ENCODE peak calls at places on chromosomes 4 and X, in nine cellular contexts. V is lower lobe of right lung, S is SK-N-SH, M is kidney, O is GM23338, E is heart left ventricle, Q is aorta, T is right lobe of liver, N is pancreas. J is an unnamed sample. For H3K4me1, the result is how much of the 10 kb centered on the place peaks cover.

GRCh38 chr4:40763228-40763716 is 13.5 kb downstream of the NSUN7 start:
- DNase-seq in V (no peak), S (no peak), M (no peak), O (no peak), E (no peak), Q (no peak), T (no peak), N (no peak), J (no peak)

GRCh38 chrX:11663875-11664210 is 1.9 kb downstream of the ARHGAP6 start:
- DNase-seq in V (no peak), S (no peak), M (no peak), O (peak), E (no peak), Q (no peak), T (no peak), N (no peak), J (peak)

GRCh38 chr4:95729596-95729995 is 110.3 kb upstream of the PDHA2 start:
- DNase-seq in V (no peak), S (no peak), M (no peak), O (peak), E (no peak), Q (no peak), T (no peak), N (no peak), J (peak)

GRCh38 chr4:63906660-63907146 is 502.5 kb downstream of the TECRL start:
- DNase-seq in V (no peak), S (no peak), M (no peak), O (no peak), E (no peak), Q (no peak), T (no peak), N (no peak), J (no peak)

GRCh38 chr4:185708348-185708747 is 103.6 kb downstream of the SORBS2 start:
- DNase-seq in V (no peak), S (no peak), M (no peak), O (no peak), E (no peak), Q (no peak), T (no peak), N (no peak), J (no peak)

GRCh38 chr4:23717528-23718248 is 172.2 kb downstream of the PPARGC1A start:
- DNase-seq in V (no peak), S (peak), M (no peak), O (peak), E (no peak), Q (no peak), T (no peak), N (peak), J (peak)

GRCh38 chr4:76212851-76213414 is 691 bp downstream of the SCARB2 start:
- DNase-seq in V (no peak), S (peak), M (no peak), O (peak), E (no peak), Q (no peak), T (no peak), N (no peak), J (no peak)

GRCh38 chr4:74267998-74268606 is 40.2 kb upstream of the EPGN start:
- DNase-seq in V (no peak), S (no peak), M (no peak), O (no peak), E (no peak), Q (no peak), T (no peak), N (no peak), J (no peak)

GRCh38 chrX:42497356-42497755 is 280.6 kb downstream of the PPP1R2C start:
- DNase-seq in V (no peak), S (no peak), M (no peak), O (no peak), E (no peak), Q (no peak), T (no peak), N (no peak), J (no peak)

GRCh38 chr4:163544407-163545038 is 50.0 kb downstream of the TMA16 start:
- DNase-seq in V (peak), S (peak), M (peak), O (peak), E (peak), Q (peak), T (peak), N (peak), J (peak)

GRCh38 chrX:51747671-51748070 is 4.4 kb downstream of the GSPT2 start:
- DNase-seq in V (no peak), S (no peak), M (no peak), O (no peak), E (no peak), Q (no peak), T (no peak), N (no peak), J (no peak)

GRCh38 chr4:794911-795725 is 30.8 kb downstream of the CPLX1 start:
- DNase-seq in V (peak), S (no peak), M (peak), O (peak), E (no peak), Q (no peak), T (no peak), N (no peak), J (peak)

GRCh38 chrX:50838820-50839600 is 25.0 kb upstream of the SHROOM4 start:
- DNase-seq in V (no peak), S (no peak), M (no peak), O (no peak), E (no peak), Q (no peak), T (no peak), N (no peak), J (no peak)

GRCh38 chrX:12013220-12013619 is 125.1 kb upstream of the FRMPD4 start:
- DNase-seq in V (no peak), S (no peak), M (no peak), O (no peak), E (no peak), Q (no peak), T (no peak), N (no peak), J (no peak)

GRCh38 chrX:40207626-40208025 is 109.9 kb upstream of the BCOR start:
- DNase-seq in V (no peak), S (no peak), M (no peak), O (no peak), E (no peak), Q (no peak), T (no peak), N (no peak), J (no peak)

GRCh38 chr4:78599931-78600375 is 48.4 kb downstream of the ANXA3 start:
- DNase-seq in V (no peak), S (peak), M (no peak), O (no peak), E (no peak), Q (peak), T (no peak), N (no peak), J (no peak)

GRCh38 chr4:83221897-83222441 is 62.6 kb downstream of the COQ2 start:
- DNase-seq in V (no peak), S (no peak), M (no peak), O (no peak), E (no peak), Q (no peak), T (no peak), N (no peak), J (no peak)
- H3K4me1 ChIP-seq in V (under half), S (under half), M (under half), O (under half), E (under half), Q (under half), T (under half), N (under half), J (under half)

DNA sequence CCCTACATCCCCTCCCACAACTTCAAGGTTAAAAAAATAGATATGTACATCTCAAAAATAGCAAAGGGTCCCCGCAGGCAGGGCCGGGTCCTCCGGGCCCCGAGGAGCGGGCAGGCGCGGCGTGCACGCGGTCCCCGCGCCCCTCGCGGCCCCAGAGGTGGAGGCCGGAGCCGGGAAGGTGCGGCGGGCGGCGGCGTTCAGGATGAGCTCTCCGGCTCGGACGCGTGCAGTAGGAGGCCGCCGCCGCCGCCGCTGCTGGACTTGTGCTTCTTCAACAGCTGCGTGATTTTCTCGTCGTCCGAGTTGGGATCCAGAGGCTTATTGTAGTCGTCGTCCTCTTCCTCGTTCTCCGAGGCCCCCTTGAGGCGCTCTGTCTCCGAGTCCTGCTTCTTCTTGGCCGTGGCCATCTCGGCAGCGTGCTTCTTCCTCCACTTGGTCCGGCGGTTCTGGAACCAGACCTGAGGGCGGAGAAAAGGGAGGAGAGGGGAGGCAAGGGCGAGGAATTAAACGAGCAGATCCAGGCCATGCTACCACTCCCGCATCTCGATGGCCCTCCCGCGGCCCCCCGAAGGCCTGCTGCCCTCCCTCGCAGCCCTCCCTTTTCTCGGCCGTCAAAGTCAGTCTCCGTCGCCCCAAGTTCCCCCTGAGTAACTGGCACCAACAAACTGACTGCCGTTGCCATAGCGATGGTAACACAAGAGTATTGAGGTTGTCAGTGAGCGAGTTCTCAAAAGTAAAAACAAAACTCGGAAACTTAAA is 5.8 kb downstream of the NKX6-1 start:
- DNase-seq in V (no peak), S (peak), M (peak), O (peak), E (no peak), Q (no peak), T (peak), N (peak), J (peak)
- H3K4me3 ChIP-seq in V (no peak), S (no peak), M (no peak), O (peak), E (no peak), Q (no peak), T (no peak), N (peak), J (peak)

DNA sequence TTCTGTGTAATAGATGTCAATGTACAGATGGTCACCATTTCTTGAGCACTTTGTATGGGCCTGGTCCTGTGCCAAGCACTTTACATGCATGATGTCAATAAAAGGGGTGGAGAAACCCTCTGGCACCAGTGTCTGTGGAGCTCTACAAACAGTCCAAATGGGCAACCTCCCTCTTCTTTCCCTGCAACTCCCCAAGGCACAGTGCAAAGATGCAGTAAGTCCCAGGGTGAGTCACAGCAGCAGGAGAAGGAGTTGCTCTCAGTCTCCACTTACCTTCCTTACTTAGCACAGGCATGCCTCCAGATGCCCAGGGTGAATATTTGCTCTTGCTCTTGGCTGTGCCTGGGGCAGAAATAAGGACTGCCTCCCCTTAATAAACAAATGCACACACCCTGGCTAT is 4.3 kb downstream of the OCIAD2 start:
- DNase-seq in V (no peak), S (no peak), M (no peak), O (no peak), E (no peak), Q (no peak), T (no peak), N (no peak), J (no peak)
- H3K4me1 ChIP-seq in V (under half), S (under half), M (under half), O (under half), E (under half), Q (under half), T (under half), N (under half), J (under half)

GRCh38 chr4:97159625-97160024 is 983.7 kb downstream of the STPG2 start:
- DNase-seq in V (no peak), S (no peak), M (no peak), O (no peak), E (no peak), Q (no peak), T (no peak), N (no peak), J (no peak)
- H3K4me3 ChIP-seq in V (no peak), S (no peak), M (no peak), O (no peak), E (no peak), Q (no peak), T (no peak), N (no peak), J (no peak)

GRCh38 chr4:56978750-56979303 is at the start of gene POLR2B:
- DNase-seq in V (peak), S (peak), M (peak), O (peak), E (peak), Q (peak), T (peak), N (peak), J (peak)
- H3K4me1 ChIP-seq in V (half or more), S (under half), M (under half), O (under half), E (half or more), Q (under half), T (under half), N (under half), J (under half)

DNA sequence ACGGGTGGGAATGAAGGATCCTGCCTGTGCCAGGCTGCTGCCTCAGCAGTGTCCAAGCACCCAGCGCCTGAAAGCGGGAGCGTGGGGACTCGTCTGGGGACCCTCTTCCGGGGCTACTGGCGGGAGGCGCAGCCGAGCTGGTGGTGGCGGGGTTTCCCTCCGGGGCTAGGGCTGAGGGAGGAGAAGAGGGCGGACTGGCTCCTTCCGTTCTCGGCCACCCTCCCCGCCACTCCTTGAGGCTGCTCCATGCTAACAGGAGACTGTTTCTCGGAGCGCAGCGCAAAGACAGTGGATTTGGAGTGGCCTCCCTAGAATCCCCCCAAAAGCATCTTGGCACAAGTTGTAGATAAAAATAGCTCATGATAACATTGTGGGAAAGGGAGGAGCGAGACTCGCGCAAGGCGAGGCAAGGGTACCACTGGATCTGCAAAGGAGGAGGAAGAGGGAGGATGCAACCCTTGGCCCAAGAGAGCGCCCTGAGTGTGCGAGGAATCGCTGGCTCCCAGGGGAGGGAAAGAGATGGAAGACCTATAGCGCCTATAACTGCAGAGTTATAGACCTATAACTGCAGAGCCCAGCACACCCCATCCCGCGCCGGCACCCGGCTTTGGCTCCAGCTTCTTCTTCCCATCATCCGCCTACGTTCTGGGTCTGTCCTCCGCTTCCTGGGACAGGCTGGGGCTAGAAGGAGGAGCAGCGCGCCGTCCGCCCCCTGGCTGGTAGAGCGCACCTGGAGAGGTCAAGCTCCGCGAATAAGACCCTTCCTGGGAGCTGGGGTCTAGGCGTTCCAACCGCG is 1.3 kb downstream of the HS3ST1 start:
- DNase-seq in V (no peak), S (no peak), M (peak), O (peak), E (no peak), Q (peak), T (peak), N (no peak), J (peak)
- H3K4me3 ChIP-seq in V (peak), S (no peak), M (peak), O (peak), E (peak), Q (peak), T (peak), N (peak), J (peak)

DNA sequence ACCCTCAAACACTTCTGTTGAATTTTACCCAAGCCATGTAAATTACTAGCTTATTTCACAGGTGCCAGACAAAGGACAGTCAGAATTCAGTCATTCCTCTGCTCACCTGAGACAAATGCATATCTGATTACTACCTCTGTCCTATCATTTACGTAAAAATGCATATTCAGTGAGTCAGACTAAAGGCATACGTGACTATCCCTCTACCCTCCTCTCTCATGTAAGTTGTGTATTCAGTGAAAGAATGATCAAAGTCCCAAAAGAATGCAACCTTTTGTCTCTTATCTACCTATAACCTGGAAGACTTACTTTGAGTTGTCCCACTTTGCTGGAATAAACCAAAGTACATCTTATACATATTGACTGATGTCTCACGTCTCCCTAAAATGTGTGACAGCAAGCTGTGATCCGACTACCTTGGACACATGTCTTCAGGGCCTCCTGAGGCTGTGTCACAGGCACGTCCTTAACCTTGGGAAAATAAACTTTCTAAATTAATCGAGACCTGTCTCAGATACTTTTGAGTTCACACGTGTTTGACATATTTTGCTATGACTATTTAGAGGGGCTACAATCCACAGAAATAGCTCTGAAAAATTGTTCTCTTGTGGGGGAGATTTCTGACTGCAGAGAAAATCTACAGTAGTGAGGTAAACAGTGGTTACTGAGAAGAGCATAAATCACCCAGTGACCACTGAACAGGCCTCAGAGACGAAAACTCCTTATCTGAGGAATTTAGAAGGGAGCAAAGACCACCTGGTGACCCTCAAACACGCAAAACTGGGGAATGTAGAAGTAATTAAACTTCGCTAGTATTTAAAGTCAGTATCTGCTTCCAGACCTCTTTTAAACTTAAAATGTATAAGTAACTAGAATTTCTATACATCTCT is 1575.8 kb downstream of the STIM2 start:
- DNase-seq in V (no peak), S (no peak), M (no peak), O (peak), E (no peak), Q (no peak), T (no peak), N (no peak), J (peak)
- H3K4me1 ChIP-seq in V (under half), S (under half), M (under half), O (under half), E (under half), Q (under half), T (under half), N (under half), J (under half)

GRCh38 chr4:10113362-10114047 is 3.1 kb downstream of the WDR1 start:
- DNase-seq in V (no peak), S (no peak), M (no peak), O (no peak), E (no peak), Q (no peak), T (no peak), N (no peak), J (no peak)

GRCh38 chr4:10115657-10116624 is 658 bp downstream of the WDR1 start:
- DNase-seq in V (peak), S (peak), M (peak), O (peak), E (no peak), Q (peak), T (peak), N (peak), J (peak)

GRCh38 chr4:10114147-10114546 is 2.5 kb downstream of the WDR1 start:
- DNase-seq in V (no peak), S (no peak), M (no peak), O (no peak), E (no peak), Q (no peak), T (no peak), N (no peak), J (no peak)

GRCh38 chr4:10115271-10115656 is 1.3 kb downstream of the WDR1 start:
- DNase-seq in V (no peak), S (no peak), M (no peak), O (no peak), E (no peak), Q (no peak), T (no peak), N (no peak), J (no peak)

GRCh38 chr4:10114607-10115006 is 2.0 kb downstream of the WDR1 start:
- DNase-seq in V (no peak), S (no peak), M (no peak), O (no peak), E (no peak), Q (no peak), T (no peak), N (no peak), J (peak)
- H3K4me3 ChIP-seq in V (peak), S (peak), M (peak), O (no peak), E (no peak), Q (peak), T (peak), N (peak), J (peak)

GRCh38 chr4:140725556-140725955 is 30.6 kb downstream of the TBC1D9 start:
- DNase-seq in V (no peak), S (no peak), M (no peak), O (no peak), E (no peak), Q (no peak), T (no peak), N (no peak), J (no peak)
- H3K4me1 ChIP-seq in V (half or more), S (under half), M (under half), O (under half), E (under half), Q (under half), T (under half), N (under half), J (under half)

DNA sequence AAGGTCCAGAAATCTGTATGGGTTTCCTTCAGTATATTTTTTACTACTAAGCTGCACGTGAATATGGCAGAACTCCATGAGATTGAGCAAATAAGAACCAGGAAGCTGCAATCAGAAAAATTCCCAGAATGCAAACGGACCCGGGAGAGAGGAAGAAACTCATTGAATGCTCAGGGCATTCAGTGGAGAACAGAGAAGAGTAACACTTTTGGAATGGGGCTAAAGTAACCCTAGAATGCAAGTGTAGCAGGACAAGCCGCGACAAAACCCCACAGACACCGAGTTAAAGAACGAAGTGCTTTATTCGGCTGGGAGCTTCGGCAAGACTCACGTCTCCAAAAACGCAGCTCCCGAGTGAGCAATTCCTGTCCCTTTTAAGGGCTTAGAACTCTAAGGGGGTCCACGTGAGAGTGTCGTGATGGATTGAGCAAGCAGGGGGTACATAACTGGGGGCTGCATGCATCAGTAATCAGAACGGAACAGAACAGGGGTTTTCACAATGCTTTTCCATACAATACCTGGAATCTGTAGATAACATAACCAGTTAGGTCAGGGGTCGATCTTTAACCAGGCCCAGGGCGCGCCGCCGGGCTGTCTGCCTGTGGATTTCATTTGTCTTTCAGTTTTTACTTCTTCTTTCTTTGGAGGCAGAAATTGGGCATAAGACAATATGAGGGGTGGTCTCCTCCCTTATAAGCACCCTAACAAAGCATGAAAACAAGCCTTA is 56.4 kb downstream of the RAB28 start:
- DNase-seq in V (no peak), S (no peak), M (no peak), O (peak), E (no peak), Q (no peak), T (no peak), N (no peak), J (peak)
- H3K4me3 ChIP-seq in V (no peak), S (no peak), M (no peak), O (no peak), E (no peak), Q (no peak), T (no peak), N (no peak), J (no peak)